ENCODE peak calls at places on chromosome 1, in five cellular contexts. B is NCI-H1105 treated with DMSO at 0.1 percent for 48 hours, H is ACHN, U is HFFc6, K is Right ventricle myocardium superior. X is an unnamed sample.

GRCh38 chr1:190479537-190479936 is 1.9 kb upstream of the BRINP3 start:
- DNase-seq in B (peak; percentile 13), H (peak; percentile 10), U (no peak), K (no peak), X (no peak)

GRCh38 chr1:24727490-24728214 is 17.6 kb upstream of the CLIC4 start:
- DNase-seq in B (no peak), H (peak; percentile 31), U (peak; percentile 80), K (peak; percentile 78), X (no peak)

GRCh38 chr1:243529512-243529911 is 273.7 kb downstream of the SDCCAG8 start:
- DNase-seq in B (no peak), H (no peak), U (no peak), K (no peak), X (no peak)

GRCh38 chr1:170891872-170892271 is 43.5 kb upstream of the MROH9 start:
- DNase-seq in B (no peak), H (no peak), U (no peak), K (no peak), X (no peak)

GRCh38 chr1:212455406-212456165 is 22.9 kb downstream of the NENF start:
- DNase-seq in B (peak; percentile 57), H (peak; percentile 80), U (peak; percentile 71), K (peak; percentile 91), X (peak; percentile 71)

GRCh38 chr1:38153426-38154088 is 107.0 kb upstream of the POU3F1 start:
- DNase-seq in B (peak; percentile 29), H (no peak), U (no peak), K (no peak), X (no peak)

GRCh38 chr1:93036672-93037071 is 42.4 kb upstream of the MTF2 start:
- DNase-seq in B (no peak), H (no peak), U (no peak), K (no peak), X (no peak)

GRCh38 chr1:165449121-165449520 is 4.2 kb upstream of the RXRG start:
- DNase-seq in B (no peak), H (no peak), U (no peak), K (no peak), X (no peak)

GRCh38 chr1:156149374-156150106 is 3.8 kb upstream of the SEMA4A start:
- DNase-seq in B (no peak), H (no peak), U (no peak), K (no peak), X (no peak)

GRCh38 chr1:67843746-67844145 is 10.5 kb upstream of the GNG12 start:
- DNase-seq in B (no peak), H (no peak), U (no peak), K (no peak), X (no peak)

GRCh38 chr1:180811886-180812285 is 100.8 kb upstream of the KIAA1614 start:
- DNase-seq in B (no peak), H (no peak), U (no peak), K (no peak), X (no peak)

GRCh38 chr1:113579256-113580018 is 179.8 kb downstream of the PHTF1 start:
- DNase-seq in B (no peak), H (no peak), U (no peak), K (no peak), X (no peak)

GRCh38 chr1:91783423-91784162 is 102.4 kb downstream of the TGFBR3 start:
- DNase-seq in B (no peak), H (no peak), U (peak; percentile 30), K (no peak), X (no peak)

GRCh38 chr1:3369437-3370076 is 84.9 kb upstream of the ARHGEF16 start:
- DNase-seq in B (no peak), H (no peak), U (peak; percentile 93), K (peak; percentile 62), X (no peak)

GRCh38 chr1:184838374-184838995 is 83.8 kb upstream of the EDEM3 start:
- DNase-seq in B (no peak), H (peak; percentile 28), U (peak; percentile 97), K (peak; percentile 44), X (no peak)

GRCh38 chr1:225577243-225577642 is 75.7 kb downstream of the ENAH start:
- DNase-seq in B (no peak), H (no peak), U (no peak), K (no peak), X (no peak)

GRCh38 chr1:44408181-44409018 is 3.3 kb downstream of the RNF220 start:
- DNase-seq in B (no peak), H (no peak), U (no peak), K (no peak), X (no peak)

GRCh38 chr1:227731696-227732585 is 3.2 kb downstream of the JMJD4 start:
- DNase-seq in B (no peak), H (no peak), U (no peak), K (no peak), X (no peak)

GRCh38 chr1:179034720-179035119 is 9.0 kb downstream of the FAM20B start:
- DNase-seq in B (no peak), H (no peak), U (peak; percentile 63), K (no peak), X (no peak)

GRCh38 chr1:240242601-240243144 is 151.0 kb downstream of the FMN2 start:
- DNase-seq in B (no peak), H (no peak), U (peak; percentile 85), K (no peak), X (no peak)

GRCh38 chr1:209038316-209038715 is 545.2 kb upstream of the CAMK1G start:
- DNase-seq in B (no peak), H (no peak), U (no peak), K (no peak), X (no peak)

GRCh38 chr1:114550336-114550735 is 31.1 kb downstream of the BCAS2 start:
- DNase-seq in B (no peak), H (no peak), U (no peak), K (no peak), X (no peak)

GRCh38 chr1:89799495-89799894 is 21.3 kb upstream of the LRRC8D start:
- DNase-seq in B (no peak), H (no peak), U (peak; percentile 24), K (no peak), X (no peak)

GRCh38 chr1:150764617-150765090 is 924 bp downstream of the CTSS start:
- DNase-seq in B (no peak), H (peak; percentile 4), U (peak; percentile 36), K (no peak), X (peak; percentile 11)

GRCh38 chr1:109083495-109083894 is 7.1 kb upstream of the TMEM167B start:
- DNase-seq in B (no peak), H (no peak), U (no peak), K (no peak), X (no peak)

GRCh38 chr1:115794976-115795375 is 26.5 kb upstream of the CASQ2 start:
- DNase-seq in B (no peak), H (no peak), U (no peak), K (no peak), X (no peak)

GRCh38 chr1:28111157-28111556 is 22.7 kb upstream of the EYA3 start:
- DNase-seq in B (no peak), H (no peak), U (no peak), K (no peak), X (no peak)

GRCh38 chr1:235960799-235961198 is 94.1 kb upstream of the LYST start:
- DNase-seq in B (no peak), H (no peak), U (no peak), K (no peak), X (no peak)

GRCh38 chr1:219430419-219430818 is 182.5 kb downstream of the ZC3H11B start:
- DNase-seq in B (no peak), H (no peak), U (no peak), K (no peak), X (no peak)

GRCh38 chr1:213989071-213989739 is 1.4 kb downstream of the PROX1 start:
- DNase-seq in B (peak; percentile 58), H (no peak), U (no peak), K (no peak), X (no peak)

GRCh38 chr1:20634594-20635084 is 1.4 kb downstream of the PINK1 start:
- DNase-seq in B (peak; percentile 52), H (no peak), U (peak; percentile 16), K (peak; percentile 63), X (no peak)

X was measured in immature natural killer cell.